ENCODE peak calls at places on chromosomes 16 and 17, in eight cellular contexts. Z is NAMALWA; X is stimulated activated CD8-positive, alpha-beta memory T cell treated with anti-CD3 and anti-CD28 coated beads, Interleukin-4, amount 100 ng/mL, for 4 hours; Q is T-helper 2 cell; O is nucleus accumbens; W is fibroblast of villous mesenchyme; G is brain microvascular endothelial cell; P is T-helper 1 cell. L is an unnamed sample.

GRCh38 chr16:26863971-26864370 is 202.8 kb upstream of the C16orf82 start:
- DNase-seq in Z (no peak), G (no peak), O (no peak), X (no peak), P (no peak), W (peak; percentile 27), Q (no peak), L (no peak)

GRCh38 chr16:46803373-46803772 is 27.6 kb downstream of the C16orf87 start:
- DNase-seq in W (no peak), G (no peak), P (no peak), O (no peak), Q (no peak), Z (no peak), X (no peak), L (no peak)

GRCh38 chr17:45123930-45124796 is 8.2 kb downstream of the PLCD3 start:
- DNase-seq in O (no peak), G (peak; percentile 86), W (peak; percentile 89), X (no peak), Z (no peak), P (no peak), Q (no peak), L (no peak)

GRCh38 chr17:44335515-44336356 is 9.4 kb upstream of the GRN start:
- DNase-seq in G (no peak), W (no peak), X (no peak), P (no peak), Q (no peak), Z (no peak), O (no peak), L (no peak)

GRCh38 chr17:313231-313630 is 39.4 kb downstream of the RPH3AL start:
- DNase-seq in P (no peak), Z (no peak), X (no peak), O (no peak), G (no peak), W (no peak), Q (no peak), L (no peak)

GRCh38 chr16:16004314-16004749 is 54.9 kb downstream of the ABCC1 start:
- DNase-seq in G (peak; percentile 75), O (no peak), W (peak; percentile 87), Q (no peak), P (no peak), Z (no peak), X (no peak), L (no peak)

GRCh38 chr17:41467546-41467945 is 360 bp upstream of the KRT32 start:
- DNase-seq in X (no peak), P (no peak), G (no peak), O (no peak), Z (no peak), W (no peak), Q (no peak), L (no peak)

GRCh38 chr17:7852262-7852670 is 2.6 kb upstream of the TMEM88 start:
- DNase-seq in P (no peak), X (no peak), Q (no peak), Z (no peak), O (no peak), W (no peak), G (no peak), L (no peak)

GRCh38 chr16:11211061-11211976 is 44.7 kb downstream of the SOCS1 start:
- DNase-seq in O (no peak), W (no peak), X (no peak), Z (no peak), G (no peak), P (no peak), Q (no peak), L (no peak)

GRCh38 chr16:69166946-69167930 is 19.7 kb upstream of the SNTB2 start:
- DNase-seq in W (no peak), P (no peak), O (no peak), Q (no peak), X (no peak), G (peak; percentile 27), Z (no peak), L (no peak)

GRCh38 chr16:84885024-84885910 is 65.5 kb downstream of the CRISPLD2 start:
- DNase-seq in G (no peak), W (no peak), O (peak; percentile 50), X (no peak), P (no peak), Q (no peak), Z (no peak), L (no peak)

GRCh38 chr16:4319454-4319853 is 3.6 kb downstream of the GLIS2 start:
- DNase-seq in Q (peak; percentile 47), P (no peak), X (no peak), O (peak; percentile 2), Z (peak; percentile 71), W (peak; percentile 43), G (no peak), L (no peak)

GRCh38 chr17:39894681-39895376 is 23.6 kb downstream of the GSDMB start:
- DNase-seq in Z (peak; percentile 14), P (no peak), W (no peak), O (no peak), X (no peak), G (no peak), Q (no peak), L (no peak)

GRCh38 chr16:80599466-80599865 is 58.7 kb downstream of the DYNLRB2 start:
- DNase-seq in P (no peak), W (peak; percentile 31), X (no peak), O (no peak), Q (no peak), Z (no peak), G (peak; percentile 43), L (no peak)

GRCh38 chr17:77491921-77492445 is 351.2 kb downstream of the SEC14L1 start:
- DNase-seq in W (no peak), Q (no peak), P (no peak), Z (peak; percentile 70), G (no peak), X (no peak), O (no peak), L (no peak)

GRCh38 chr17:4161179-4161559 is 18.2 kb downstream of the CYB5D2 start:
- DNase-seq in X (no peak), Z (no peak), G (peak; percentile 81), Q (no peak), O (no peak), P (no peak), W (peak; percentile 97), L (no peak)

GRCh38 chr16:23508589-23509440 is 1.5 kb downstream of the GGA2 start:
- DNase-seq in X (no peak), Z (peak; percentile 51), O (peak; percentile 46), G (peak; percentile 20), P (no peak), W (peak; percentile 55), Q (no peak), L (no peak)

GRCh38 chr17:74457146-74457819 is 9.2 kb upstream of the CD300A start:
- DNase-seq in W (peak; percentile 60), X (no peak), Q (peak; percentile 61), Z (peak; percentile 78), G (peak; percentile 34), O (peak; percentile 64), P (peak; percentile 52), L (peak; percentile 85)

GRCh38 chr17:9331512-9332163 is 244.0 kb downstream of the STX8 start:
- DNase-seq in W (no peak), O (no peak), X (no peak), Q (no peak), P (no peak), G (no peak), Z (no peak), L (no peak)

GRCh38 chr17:79563237-79564013 is 47.4 kb downstream of the RBFOX3 start:
- DNase-seq in G (no peak), P (no peak), Z (no peak), O (no peak), W (no peak), Q (no peak), X (no peak), L (no peak)

GRCh38 chr17:65743313-65743665 is 181.8 kb upstream of the AXIN2 start:
- DNase-seq in Z (no peak), G (no peak), W (no peak), Q (no peak), X (no peak), P (no peak), O (no peak), L (no peak)

GRCh38 chr16:2284797-2285576 is 17.1 kb upstream of the RNPS1 start:
- DNase-seq in Q (no peak), W (no peak), Z (no peak), G (no peak), O (no peak), P (no peak), X (no peak), L (no peak)